ENCODE peak calls at places on chromosome 2, in five cellular contexts. I is SK-N-MC; C is BJ; Z is activated CD4-positive, alpha-beta T cell treated with anti-CD3 and anti-CD28 coated beads for 1 hour; W is memory B cell. O is an unnamed sample.
A peak's percentile ranks its signal among the peaks of the same experiment; 100 is the strongest.

GRCh38 chr2:183349046-183349445 is 224.8 kb downstream of the NUP35 start:
- DNase-seq in I (no peak), C (no peak), Z (no peak), W (no peak), O (no peak)

GRCh38 chr2:154960802-154961583 is 262.5 kb downstream of the KCNJ3 start:
- DNase-seq in I (no peak), C (no peak), Z (no peak), W (no peak), O (no peak)

GRCh38 chr2:74481961-74482800 is 617 bp downstream of the CCDC142 start:
- DNase-seq in I (no peak), C (no peak), Z (no peak), W (peak; percentile 13), O (no peak)

GRCh38 chr2:64748561-64748960 is 94.8 kb upstream of the SERTAD2 start:
- DNase-seq in I (no peak), C (no peak), Z (no peak), W (no peak), O (no peak)

GRCh38 chr2:212173331-212173730 is 365.3 kb downstream of the ERBB4 start:
- DNase-seq in I (no peak), C (no peak), Z (no peak), W (no peak), O (no peak)

GRCh38 chr2:165897074-165897683 is 56.4 kb downstream of the TTC21B start:
- DNase-seq in I (no peak), C (no peak), Z (no peak), W (no peak), O (no peak)

GRCh38 chr2:112884869-112885502 is 26.0 kb upstream of the IL37 start:
- DNase-seq in I (no peak), C (no peak), Z (peak; percentile 47), W (peak; percentile 70), O (no peak)

GRCh38 chr2:237025090-237025865 is 60.4 kb upstream of the COPS8 start:
- DNase-seq in I (no peak), C (peak; percentile 67), Z (no peak), W (no peak), O (peak; percentile 65)

GRCh38 chr2:12006841-12007240 is 260.4 kb downstream of the LPIN1 start:
- DNase-seq in I (no peak), C (no peak), Z (no peak), W (no peak), O (no peak)

GRCh38 chr2:207796585-207797350 is 27.1 kb upstream of the FZD5 start:
- DNase-seq in I (no peak), C (no peak), Z (no peak), W (no peak), O (no peak)

GRCh38 chr2:102258386-102259074 is 52.8 kb upstream of the IL1RL1 start:
- DNase-seq in I (no peak), C (peak; percentile 94), Z (no peak), W (no peak), O (peak; percentile 58)

GRCh38 chr2:170929686-170930050 is 615 bp downstream of the GORASP2 start:
- DNase-seq in I (no peak), C (no peak), Z (no peak), W (no peak), O (no peak)